ENCODE peak calls at places on chromosome 17, in four cellular contexts. One of them, this sample, is unnamed.

GRCh38 chr17:20787281-20787680 is 207.8 kb downstream of the CDRT15L2 start:
- DNase-seq in cardiac muscle cell: no peak
- DNase-seq in BJ: no peak
- DNase-seq in esophagus squamous epithelium: no peak
- DNase-seq in this sample: no peak

GRCh38 chr17:38579934-38580333 is 25.8 kb downstream of the SRCIN1 start:
- DNase-seq in cardiac muscle cell: peak
- DNase-seq in BJ: no peak
- DNase-seq in esophagus squamous epithelium: no peak
- DNase-seq in this sample: no peak

GRCh38 chr17:15171433-15172047 is 93.6 kb downstream of the PMP22 start:
- DNase-seq in cardiac muscle cell: peak
- DNase-seq in BJ: peak
- DNase-seq in esophagus squamous epithelium: no peak
- DNase-seq in this sample: peak

GRCh38 chr17:46136820-46137219 is 56.4 kb downstream of the KANSL1 start:
- DNase-seq in cardiac muscle cell: no peak
- DNase-seq in BJ: no peak
- DNase-seq in esophagus squamous epithelium: no peak
- DNase-seq in this sample: no peak

GRCh38 chr17:43905985-43906852 is 1.1 kb downstream of the MPP2 start:
- DNase-seq in cardiac muscle cell: peak
- DNase-seq in BJ: no peak
- DNase-seq in esophagus squamous epithelium: no peak
- DNase-seq in this sample: no peak

GRCh38 chr17:73786286-73786743 is 142.1 kb upstream of the SDK2 start:
- DNase-seq in cardiac muscle cell: no peak
- DNase-seq in BJ: no peak
- DNase-seq in esophagus squamous epithelium: no peak
- DNase-seq in this sample: no peak

GRCh38 chr17:8041249-8041928 is 2.5 kb downstream of the ALOX15B start:
- DNase-seq in cardiac muscle cell: peak
- DNase-seq in BJ: peak
- DNase-seq in esophagus squamous epithelium: no peak
- DNase-seq in this sample: no peak

GRCh38 chr17:5078106-5079028 is at the start of gene ZFP3:
- DNase-seq in cardiac muscle cell: peak
- DNase-seq in BJ: peak
- DNase-seq in esophagus squamous epithelium: peak
- DNase-seq in this sample: peak

GRCh38 chr17:2058521-2059124 is 3.7 kb downstream of the HIC1 start:
- DNase-seq in cardiac muscle cell: peak
- DNase-seq in BJ: no peak
- DNase-seq in esophagus squamous epithelium: no peak
- DNase-seq in this sample: no peak

GRCh38 chr17:71335212-71335611 is 785.6 kb upstream of the SOX9 start:
- DNase-seq in cardiac muscle cell: no peak
- DNase-seq in BJ: no peak
- DNase-seq in esophagus squamous epithelium: no peak
- DNase-seq in this sample: no peak

GRCh38 chr17:9021158-9021984 is at the start of gene NTN1:
- DNase-seq in cardiac muscle cell: peak
- DNase-seq in BJ: no peak
- DNase-seq in esophagus squamous epithelium: no peak
- DNase-seq in this sample: no peak

GRCh38 chr17:64022631-64023063 is 2.2 kb upstream of the ICAM2 start:
- DNase-seq in cardiac muscle cell: no peak
- DNase-seq in BJ: no peak
- DNase-seq in esophagus squamous epithelium: no peak
- DNase-seq in this sample: no peak

GRCh38 chr17:80618304-80618703 is 73.7 kb downstream of the RPTOR start:
- DNase-seq in cardiac muscle cell: no peak
- DNase-seq in BJ: no peak
- DNase-seq in esophagus squamous epithelium: no peak
- DNase-seq in this sample: no peak

GRCh38 chr17:10201680-10202079 is 3.3 kb upstream of the GAS7 start:
- DNase-seq in cardiac muscle cell: no peak
- DNase-seq in BJ: no peak
- DNase-seq in esophagus squamous epithelium: no peak
- DNase-seq in this sample: no peak

GRCh38 chr17:40070895-40071719 is 8.3 kb downstream of the THRA start:
- DNase-seq in cardiac muscle cell: no peak
- DNase-seq in BJ: no peak
- DNase-seq in esophagus squamous epithelium: no peak
- DNase-seq in this sample: no peak

GRCh38 chr17:41664172-41664457 is 24.6 kb upstream of the EIF1 start:
- DNase-seq in cardiac muscle cell: no peak
- DNase-seq in BJ: no peak
- DNase-seq in esophagus squamous epithelium: no peak
- DNase-seq in this sample: no peak

GRCh38 chr17:33493566-33493965 is 200.5 kb upstream of the ASIC2 start:
- DNase-seq in cardiac muscle cell: no peak
- DNase-seq in BJ: no peak
- DNase-seq in esophagus squamous epithelium: no peak
- DNase-seq in this sample: no peak

GRCh38 chr17:37538991-37539659 is 49.4 kb downstream of the DUSP14 start:
- DNase-seq in cardiac muscle cell: no peak
- DNase-seq in BJ: no peak
- DNase-seq in esophagus squamous epithelium: no peak
- DNase-seq in this sample: no peak

GRCh38 chr17:79949646-79950292 is 85.9 kb downstream of the TBC1D16 start:
- DNase-seq in cardiac muscle cell: no peak
- DNase-seq in BJ: no peak
- DNase-seq in esophagus squamous epithelium: no peak
- DNase-seq in this sample: no peak

GRCh38 chr17:49337900-49338299 is 24.1 kb downstream of the ZNF652 start:
- DNase-seq in cardiac muscle cell: peak
- DNase-seq in BJ: no peak
- DNase-seq in esophagus squamous epithelium: no peak
- DNase-seq in this sample: no peak

GRCh38 chr17:20935740-20936139 is 107.1 kb downstream of the USP22 start:
- DNase-seq in cardiac muscle cell: peak
- DNase-seq in BJ: peak
- DNase-seq in esophagus squamous epithelium: no peak
- DNase-seq in this sample: peak

GRCh38 chr17:44326867-44327444 is 2.3 kb upstream of the SLC25A39 start:
- DNase-seq in cardiac muscle cell: peak
- DNase-seq in BJ: peak
- DNase-seq in esophagus squamous epithelium: peak
- DNase-seq in this sample: peak

GRCh38 chr17:14201087-14201486 is 35.6 kb downstream of the CDRT15 start:
- DNase-seq in cardiac muscle cell: peak
- DNase-seq in BJ: peak
- DNase-seq in esophagus squamous epithelium: no peak
- DNase-seq in this sample: no peak

GRCh38 chr17:66548158-66548557 is 245.7 kb downstream of the PRKCA start:
- DNase-seq in cardiac muscle cell: no peak
- DNase-seq in BJ: no peak
- DNase-seq in esophagus squamous epithelium: no peak
- DNase-seq in this sample: no peak

GRCh38 chr17:28950752-28951427 is 428 bp downstream of the PHF12 start:
- DNase-seq in cardiac muscle cell: no peak
- DNase-seq in BJ: no peak
- DNase-seq in esophagus squamous epithelium: no peak
- DNase-seq in this sample: no peak

GRCh38 chr17:282000-282911 is 70.4 kb downstream of the RPH3AL start:
- DNase-seq in cardiac muscle cell: no peak
- DNase-seq in BJ: no peak
- DNase-seq in esophagus squamous epithelium: no peak
- DNase-seq in this sample: no peak

GRCh38 chr17:56593741-56594527 is 435 bp downstream of the NOG start:
- DNase-seq in cardiac muscle cell: peak
- DNase-seq in BJ: no peak
- DNase-seq in esophagus squamous epithelium: no peak
- DNase-seq in this sample: no peak

GRCh38 chr17:36629252-36629847 is 28.0 kb downstream of the MRM1 start:
- DNase-seq in cardiac muscle cell: peak
- DNase-seq in BJ: no peak
- DNase-seq in esophagus squamous epithelium: no peak
- DNase-seq in this sample: peak

GRCh38 chr17:59365383-59365981 is 34.0 kb downstream of the YPEL2 start:
- DNase-seq in cardiac muscle cell: no peak
- DNase-seq in BJ: no peak
- DNase-seq in esophagus squamous epithelium: no peak
- DNase-seq in this sample: no peak

GRCh38 chr17:65530985-65531507 is 30.4 kb downstream of the AXIN2 start:
- DNase-seq in cardiac muscle cell: peak
- DNase-seq in BJ: no peak
- DNase-seq in esophagus squamous epithelium: no peak
- DNase-seq in this sample: peak

GRCh38 chr17:31549121-31549524 is 157.6 kb downstream of the RAB11FIP4 start:
- DNase-seq in cardiac muscle cell: no peak
- DNase-seq in BJ: no peak
- DNase-seq in esophagus squamous epithelium: no peak
- DNase-seq in this sample: no peak

GRCh38 chr17:46212634-46213435 is 19.6 kb upstream of the KANSL1 start:
- DNase-seq in cardiac muscle cell: peak
- DNase-seq in BJ: no peak
- DNase-seq in esophagus squamous epithelium: no peak
- DNase-seq in this sample: peak

GRCh38 chr17:31488264-31488981 is 96.9 kb downstream of the RAB11FIP4 start:
- DNase-seq in cardiac muscle cell: no peak
- DNase-seq in BJ: no peak
- DNase-seq in esophagus squamous epithelium: no peak
- DNase-seq in this sample: no peak

GRCh38 chr17:41230094-41230493 is 2.2 kb upstream of the KRTAP9-3 start:
- DNase-seq in cardiac muscle cell: no peak
- DNase-seq in BJ: no peak
- DNase-seq in esophagus squamous epithelium: no peak
- DNase-seq in this sample: no peak

GRCh38 chr17:83150369-83151055 is 71.1 kb downstream of the METRNL start:
- DNase-seq in cardiac muscle cell: no peak
- DNase-seq in BJ: no peak
- DNase-seq in esophagus squamous epithelium: no peak
- DNase-seq in this sample: no peak

This sample was measured in HFF-Myc.